ENCODE peak calls at places on chromosome 17, in eight cellular contexts. P is B cell; S is MM.1S; U is HS-5; C is naive thymus-derived CD4-positive, alpha-beta T cell; K is activated T-cell treated with anti-CD3 and anti-CD28 coated beads, Interleukin-2, amount 50 U/mL, for 72 hours; G is stimulated activated CD8-positive, alpha-beta memory T cell treated with anti-CD3 and anti-CD28 coated beads, Interleukin-7, amount 100 ng/mL, for 1 hour; L is breast epithelium. H is an unnamed sample.

GRCh38 chr17:71438631-71439146 is 682.1 kb upstream of the SOX9 start:
- DNase-seq in L (no peak), G (no peak), S (no peak), U (peak; percentile 96), P (no peak), C (no peak), K (no peak), H (peak; percentile 89)

GRCh38 chr17:70446446-70446845 is 277.1 kb downstream of the KCNJ2 start:
- DNase-seq in U (no peak), L (no peak), S (no peak), K (no peak), C (no peak), G (no peak), P (no peak), H (no peak)

GRCh38 chr17:68296217-68297140 is 5.2 kb downstream of the ARSG start:
- DNase-seq in C (peak; percentile 89), S (no peak), L (peak; percentile 83), G (no peak), P (no peak), U (no peak), K (peak; percentile 77), H (no peak)

GRCh38 chr17:64938925-64939474 is 19.7 kb upstream of the LRRC37A3 start:
- DNase-seq in U (no peak), K (peak; percentile 69), C (peak; percentile 9), P (peak; percentile 58), G (peak; percentile 16), S (peak; percentile 36), L (no peak), H (no peak)

GRCh38 chr17:69575346-69575761 is 160.9 kb downstream of the MAP2K6 start:
- DNase-seq in S (no peak), P (no peak), L (no peak), G (no peak), U (peak; percentile 46), C (no peak), K (no peak), H (peak; percentile 62)

GRCh38 chr17:73309727-73310555 is 1.9 kb downstream of the CDC42EP4 start:
- DNase-seq in P (no peak), U (no peak), K (no peak), G (no peak), S (no peak), C (no peak), L (no peak), H (no peak)

GRCh38 chr17:21194688-21195087 is 19.3 kb downstream of the TMEM11 start:
- DNase-seq in U (no peak), G (no peak), S (no peak), L (no peak), C (no peak), P (no peak), K (no peak), H (no peak)

GRCh38 chr17:62931101-62931500 is 34.9 kb upstream of the TANC2 start:
- DNase-seq in S (no peak), P (no peak), G (no peak), L (no peak), U (no peak), K (no peak), C (no peak), H (no peak)

GRCh38 chr17:50629902-50630301 is 4.8 kb upstream of the ABCC3 start:
- DNase-seq in U (no peak), K (no peak), P (no peak), L (no peak), C (no peak), S (no peak), G (no peak), H (no peak)

GRCh38 chr17:47999612-48000011 is 28.7 kb downstream of the CDK5RAP3 start:
- DNase-seq in K (no peak), U (no peak), P (no peak), C (peak; percentile 29), S (no peak), G (no peak), L (no peak), H (peak; percentile 3)

GRCh38 chr17:61382796-61383688 is 16.6 kb upstream of the TBX2 start:
- DNase-seq in P (no peak), S (no peak), G (no peak), K (no peak), L (no peak), C (no peak), U (no peak), H (no peak)

GRCh38 chr17:76638263-76638662 is 5.3 kb downstream of the ST6GALNAC1 start:
- DNase-seq in P (no peak), L (no peak), U (no peak), G (no peak), C (no peak), K (no peak), S (no peak), H (no peak)

GRCh38 chr17:73877962-73878361 is 233.7 kb upstream of the SDK2 start:
- DNase-seq in S (no peak), G (no peak), L (no peak), P (no peak), C (no peak), U (no peak), K (no peak), H (no peak)

GRCh38 chr17:197352-197751 is 15.9 kb upstream of the DOC2B start:
- DNase-seq in L (no peak), G (no peak), P (no peak), C (no peak), K (no peak), U (no peak), S (no peak), H (no peak)

GRCh38 chr17:9079461-9080103 is 58.3 kb downstream of the NTN1 start:
- DNase-seq in K (no peak), L (no peak), P (no peak), C (peak; percentile 2), S (no peak), U (no peak), G (no peak), H (no peak)

GRCh38 chr17:42667088-42667951 is 8.2 kb downstream of the TUBG2 start:
- DNase-seq in P (no peak), K (no peak), L (peak; percentile 76), U (no peak), S (no peak), C (no peak), G (no peak), H (no peak)

GRCh38 chr17:82458885-82459424 is 414 bp downstream of the NARF start:
- DNase-seq in P (peak; percentile 52), K (peak; percentile 50), G (no peak), C (peak; percentile 20), U (no peak), L (no peak), S (peak; percentile 21), H (no peak)

GRCh38 chr17:81641825-81642489 is 5.0 kb downstream of the TSPAN10 start:
- DNase-seq in U (peak; percentile 35), P (no peak), L (no peak), S (no peak), G (no peak), K (no peak), C (no peak), H (no peak)

GRCh38 chr17:80396680-80397387 is 18.1 kb upstream of the ENDOV start:
- DNase-seq in K (no peak), L (no peak), G (no peak), U (no peak), C (no peak), P (no peak), S (no peak), H (no peak)

GRCh38 chr17:65457183-65457582 is 104.3 kb downstream of the AXIN2 start:
- DNase-seq in U (no peak), G (no peak), C (no peak), L (no peak), S (no peak), P (no peak), K (no peak), H (no peak)

GRCh38 chr17:50550661-50551432 is 3.9 kb downstream of the SPATA20 start:
- DNase-seq in S (no peak), K (no peak), U (no peak), G (no peak), C (no peak), L (peak; percentile 77), P (no peak), H (no peak)

GRCh38 chr17:17572010-17572785 is 19.3 kb downstream of the PEMT start:
- DNase-seq in C (no peak), S (no peak), L (no peak), K (no peak), G (no peak), P (no peak), U (no peak), H (no peak)

GRCh38 chr17:74604200-74604599 is 12.1 kb upstream of the CD300LD start:
- DNase-seq in L (no peak), K (no peak), C (no peak), P (peak; percentile 20), S (no peak), U (no peak), G (no peak), H (no peak)

GRCh38 chr17:70138309-70138865 is 30.9 kb upstream of the KCNJ2 start:
- DNase-seq in L (no peak), G (no peak), K (no peak), C (no peak), S (no peak), P (no peak), U (no peak), H (peak; percentile 14)

GRCh38 chr17:65855245-65855644 is 293.8 kb upstream of the AXIN2 start:
- DNase-seq in K (no peak), P (no peak), U (peak; percentile 31), C (no peak), G (no peak), S (no peak), L (no peak), H (no peak)

GRCh38 chr17:76812248-76812647 is 56.0 kb upstream of the MGAT5B start:
- DNase-seq in C (no peak), K (no peak), G (no peak), L (no peak), U (no peak), S (no peak), P (no peak), H (no peak)

H was measured in BJ.